ENCODE peak calls at places on chromosome 2, in five cellular contexts. H, S, C, W and I are unnamed samples.

GRCh38 chr2:111037136-111037535 is 83.6 kb upstream of the BCL2L11 start:
- DNase-seq in C (no peak), S (no peak), H (no peak), W (no peak), I (no peak)

GRCh38 chr2:147250652-147251356 is 594.0 kb upstream of the ACVR2A start:
- DNase-seq in S (no peak), W (no peak), C (no peak), H (no peak), I (no peak)

GRCh38 chr2:113806217-113806913 is 49.9 kb upstream of the SLC35F5 start:
- DNase-seq in H (no peak), W (no peak), C (no peak), S (no peak), I (no peak)

GRCh38 chr2:56088411-56088810 is 95.4 kb upstream of the CCDC85A start:
- DNase-seq in H (no peak), W (no peak), C (no peak), S (no peak), I (no peak)

GRCh38 chr2:9663008-9663879 is 32.4 kb upstream of the YWHAQ start:
- DNase-seq in H (no peak), C (no peak), W (no peak), S (no peak), I (no peak)

GRCh38 chr2:230678451-230678850 is 34.2 kb upstream of the CAB39 start:
- DNase-seq in H (no peak), W (no peak), S (no peak), C (no peak), I (no peak)

GRCh38 chr2:96404446-96405373 is 69.1 kb downstream of the NCAPH start:
- DNase-seq in S (peak; percentile 45), H (peak; percentile 74), C (peak; percentile 59), W (no peak), I (peak; percentile 71)

GRCh38 chr2:174778479-174778962 is 14.2 kb upstream of the CHRNA1 start:
- DNase-seq in H (no peak), S (peak; percentile 52), C (peak; percentile 84), W (peak; percentile 90), I (peak; percentile 86)

GRCh38 chr2:127195140-127196074 is 24.7 kb downstream of the CYP27C1 start:
- DNase-seq in S (no peak), H (no peak), C (no peak), W (no peak), I (no peak)

GRCh38 chr2:127196549-127196948 is 23.6 kb downstream of the CYP27C1 start:
- DNase-seq in S (no peak), C (no peak), W (no peak), H (no peak), I (no peak)

GRCh38 chr2:127196998-127197397 is 23.1 kb downstream of the CYP27C1 start:
- DNase-seq in W (no peak), S (no peak), H (no peak), C (no peak), I (no peak)

GRCh38 chr2:127199223-127199622 is 20.9 kb downstream of the CYP27C1 start:
- DNase-seq in S (no peak), C (peak; percentile 30), H (no peak), W (no peak), I (no peak)

GRCh38 chr2:127197475-127198385 is 22.4 kb downstream of the CYP27C1 start:
- DNase-seq in W (peak; percentile 56), H (peak; percentile 69), C (peak; percentile 71), S (peak; percentile 63), I (peak; percentile 82)
- TF ChIP-seq CTCF in W (no peak), H (peak; percentile 39), C (peak; percentile 29), S (no peak), I (peak; percentile 40)

GRCh38 chr2:6310186-6310909 is 555.4 kb downstream of the CMPK2 start:
- DNase-seq in S (no peak), W (no peak), H (no peak), C (no peak), I (no peak)

GRCh38 chr2:6309415-6310185 is 556.1 kb downstream of the CMPK2 start:
- DNase-seq in H (no peak), C (no peak), S (no peak), W (no peak), I (no peak)

GRCh38 chr2:6314218-6314855 is 551.4 kb downstream of the CMPK2 start:
- DNase-seq in H (no peak), S (no peak), C (no peak), W (no peak), I (no peak)

GRCh38 chr2:6310910-6311215 is 554.8 kb downstream of the CMPK2 start:
- DNase-seq in S (no peak), W (no peak), C (no peak), H (no peak), I (no peak)

DNA sequence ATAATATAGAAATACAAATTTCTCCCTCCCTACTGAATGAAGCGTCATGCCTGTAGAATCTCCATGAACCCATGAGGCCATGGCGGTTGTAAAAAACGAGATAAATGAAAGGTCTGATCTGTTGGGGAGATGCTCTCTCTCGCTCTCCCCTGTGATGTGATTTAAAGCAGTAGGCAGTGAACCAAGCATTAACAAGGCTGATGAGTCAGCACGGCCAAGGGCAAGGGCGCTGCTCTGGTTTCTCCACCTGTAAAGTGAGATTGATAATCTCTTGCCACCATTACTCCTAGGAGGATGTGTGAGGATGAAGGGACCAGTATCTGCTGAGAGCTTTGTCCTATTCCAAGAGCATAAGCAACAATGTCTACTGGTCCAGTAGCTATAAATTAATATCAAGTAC is 553.3 kb downstream of the CMPK2 start:
- DNase-seq in H (no peak), C (no peak), S (no peak), W (no peak), I (no peak)
- H3K9me3 ChIP-seq in H (no peaks in the 10 kb centered on the region), C (no peaks in the 10 kb centered on the region), S (no peaks in the 10 kb centered on the region), W (no peaks in the 10 kb centered on the region), I (no peaks in the 10 kb centered on the region)

DNA sequence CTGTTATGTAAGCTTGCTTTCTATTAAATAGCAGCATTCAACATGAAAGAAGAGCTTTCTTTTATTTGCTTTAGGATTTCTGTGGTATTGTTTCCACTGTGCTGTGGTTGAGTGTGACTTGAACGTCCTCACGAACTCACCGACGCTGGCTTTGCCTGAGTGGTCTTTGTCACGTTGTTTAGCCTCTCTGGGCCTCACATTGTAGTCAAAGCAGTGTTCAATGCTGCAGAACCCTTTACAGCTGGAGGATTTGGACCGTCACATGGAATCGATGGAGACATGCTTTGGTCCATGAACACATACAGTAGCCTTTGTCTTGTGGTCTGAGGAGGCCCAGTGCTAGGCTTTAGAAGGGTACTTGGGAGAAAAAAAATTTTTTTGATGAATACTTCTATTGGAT is 66.3 kb downstream of the TANC1 start:
- DNase-seq in S (no peak), W (no peak), H (no peak), C (no peak), I (no peak)
- H3K4me3 ChIP-seq in S (no peak overlapping the region), W (no peak overlapping the region), H (no peak overlapping the region), C (no peak overlapping the region), I (no peak overlapping the region)

GRCh38 chr2:168247341-168248305 is at the start of gene STK39:
- DNase-seq in C (peak; percentile 83), H (peak; percentile 80), S (peak; percentile 83), W (peak; percentile 72), I (peak; percentile 91)
- TF ChIP-seq CTCF in C (no peak), H (no peak), S (no peak), W (peak; percentile 15), I (no peak)

GRCh38 chr2:79547568-79547967 is 34.7 kb downstream of the CTNNA2 start:
- DNase-seq in S (no peak), C (no peak), H (no peak), W (no peak), I (no peak)
- H3K9me3 ChIP-seq in S (peaks cover 82% of the 10 kb centered on the region), C (peaks cover 34% of the 10 kb centered on the region), H (peaks cover 85% of the 10 kb centered on the region), W (no peaks in the 10 kb centered on the region), I (peaks cover 15% of the 10 kb centered on the region)

DNA sequence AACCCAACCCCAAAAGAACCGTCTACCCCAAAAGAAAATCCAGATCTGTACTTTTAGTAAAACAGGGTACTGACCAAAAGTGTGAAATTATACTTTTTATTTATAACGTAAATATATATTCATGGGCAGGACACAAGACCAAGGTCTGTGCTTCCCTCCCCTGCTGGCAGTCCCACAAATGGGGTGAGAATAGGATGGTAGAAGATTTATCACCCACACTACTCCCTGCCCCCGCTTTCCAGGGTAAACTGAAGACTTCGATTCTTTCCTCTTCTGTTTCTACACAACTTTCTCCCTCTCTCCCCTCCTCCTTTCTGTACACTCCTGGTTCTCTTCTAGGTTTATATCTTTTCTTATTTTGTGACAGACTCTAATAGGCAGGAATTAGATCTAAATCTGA is 79.7 kb downstream of the MDH1 start:
- DNase-seq in H (no peak), S (no peak), C (no peak), W (no peak), I (no peak)
- H3K4me3 ChIP-seq in H (no peak overlapping the region), S (no peak overlapping the region), C (no peak overlapping the region), W (no peak overlapping the region), I (no peak overlapping the region)

GRCh38 chr2:26034597-26035067 is 748 bp downstream of the RAB10 start:
- DNase-seq in H (no peak), C (no peak), S (no peak), W (peak; percentile 34), I (no peak)

GRCh38 chr2:26033270-26033768 is 565 bp upstream of the RAB10 start:
- DNase-seq in W (no peak), C (peak; percentile 90), S (peak; percentile 42), H (peak; percentile 74), I (no peak)

GRCh38 chr2:26039603-26040367 is 5.9 kb downstream of the RAB10 start:
- DNase-seq in C (no peak), S (no peak), H (no peak), W (no peak), I (no peak)

GRCh38 chr2:26035110-26035728 is 1.3 kb downstream of the RAB10 start:
- DNase-seq in C (no peak), S (no peak), W (no peak), H (no peak), I (no peak)

DNA sequence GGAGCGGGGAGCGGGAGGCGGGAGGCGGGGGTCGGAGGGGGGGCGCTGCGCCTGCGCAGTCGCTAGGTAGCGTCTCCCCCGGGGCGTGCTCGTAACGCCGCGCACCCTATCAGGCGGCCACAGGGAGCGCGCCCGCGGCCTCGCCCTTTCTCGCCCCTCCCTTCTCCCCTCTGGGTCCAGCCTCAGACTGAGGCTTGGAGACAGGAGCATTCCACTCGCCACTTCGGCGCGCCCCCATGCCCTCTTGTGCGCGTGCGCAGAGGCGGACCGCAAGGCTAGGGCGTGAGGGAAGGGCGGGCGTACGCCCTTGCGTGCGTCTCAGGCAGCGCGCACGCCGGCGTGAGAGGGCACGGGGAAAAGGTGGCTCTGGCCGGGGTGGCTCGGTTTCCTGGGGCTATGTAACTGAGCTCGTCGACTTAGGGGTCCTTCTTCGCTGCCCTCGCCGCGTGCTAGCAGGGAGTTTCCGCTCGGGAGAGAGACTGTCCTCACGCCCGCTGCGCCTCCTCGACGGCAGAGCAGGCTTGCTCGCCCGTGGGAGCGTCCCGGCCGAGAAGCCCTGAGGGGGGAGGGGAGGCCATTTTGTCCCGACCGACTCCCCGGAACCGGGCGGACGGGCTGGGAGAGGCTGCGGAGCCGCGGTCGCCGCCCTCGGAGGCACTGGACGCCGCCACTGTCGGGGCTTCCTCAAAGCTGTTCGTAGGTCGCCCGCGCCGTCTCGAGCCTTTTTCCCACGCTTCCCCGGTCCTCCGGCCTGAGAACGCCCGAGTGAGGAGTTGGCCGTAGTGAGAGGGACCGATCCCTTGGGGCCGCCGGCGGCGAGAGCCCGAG is at the start of gene RAB10:
- DNase-seq in W (peak; percentile 99), C (peak; percentile 100), H (peak; percentile 100), S (peak; percentile 100), I (peak; percentile 100)
- TF ChIP-seq CTCF in W (no peak), C (peak; percentile 29), H (no peak), S (no peak), I (peak; percentile 23)

GRCh38 chr2:224114428-224114827 is 75.3 kb upstream of the SERPINE2 start:
- DNase-seq in W (no peak), H (no peak), S (no peak), C (no peak), I (no peak)
- H3K9me3 ChIP-seq in W (no peaks in the 10 kb centered on the region), H (peaks cover 7% of the 10 kb centered on the region), S (peaks cover 43% of the 10 kb centered on the region), C (no peaks in the 10 kb centered on the region), I (no peaks in the 10 kb centered on the region)